ENCODE peak calls at places on chromosomes 16 and 17, in ten cellular contexts. F is OCI-LY7; M is left ventricle myocardium inferior; T is breast epithelium; Y is fibroblast of lung; H is mammary epithelial cell; L is body of pancreas; S is CD4-positive, CD25-positive, alpha-beta regulatory T cell; D is aorta; Z is naive thymus-derived CD4-positive, alpha-beta T cell. B is an unnamed sample.

GRCh38 chr16:11410382-11411058 is 65.3 kb downstream of the RMI2 start:
- DNase-seq in F (no peak), M (no peak), T (no peak), Y (no peak), H (no peak), L (peak), S (no peak), D (peak), Z (no peak), B (no peak)

GRCh38 chr17:72724375-72724774 is 368.1 kb downstream of the SLC39A11 start:
- DNase-seq in F (no peak), M (no peak), T (no peak), Y (no peak), H (peak), L (no peak), S (no peak), D (no peak), Z (no peak), B (no peak)

GRCh38 chr16:24668481-24669001 is 60.9 kb upstream of the TNRC6A start:
- DNase-seq in F (no peak), M (no peak), T (no peak), Y (peak), H (peak), L (peak), S (no peak), D (peak), Z (no peak), B (no peak)

GRCh38 chr16:4367393-4367856 is 4.2 kb upstream of the VASN start:
- DNase-seq in F (no peak), M (no peak), T (no peak), Y (no peak), H (no peak), L (no peak), S (no peak), D (no peak), Z (no peak), B (no peak)

GRCh38 chr16:70734522-70734921 is 48.7 kb upstream of the MTSS2 start:
- DNase-seq in F (no peak), M (no peak), T (no peak), Y (no peak), H (no peak), L (no peak), S (no peak), D (no peak), Z (no peak), B (no peak)

GRCh38 chr16:28999577-28999976 is 14.7 kb downstream of the LAT start:
- DNase-seq in F (no peak), M (no peak), T (no peak), Y (no peak), H (no peak), L (no peak), S (no peak), D (no peak), Z (no peak), B (no peak)

GRCh38 chr17:76527430-76528111 is 9.9 kb downstream of the CYGB start:
- DNase-seq in F (peak), M (peak), T (no peak), Y (peak), H (peak), L (peak), S (peak), D (no peak), Z (peak), B (peak)

GRCh38 chr17:13919818-13920217 is 149.5 kb upstream of the COX10 start:
- DNase-seq in F (no peak), M (no peak), T (no peak), Y (no peak), H (no peak), L (no peak), S (no peak), D (no peak), Z (no peak), B (no peak)

GRCh38 chr16:67897231-67897630 is 4.2 kb downstream of the PSKH1 start:
- DNase-seq in F (no peak), M (no peak), T (peak), Y (no peak), H (peak), L (no peak), S (no peak), D (peak), Z (no peak), B (no peak)

GRCh38 chr16:8572919-8573724 is 17.2 kb downstream of the TMEM114 start:
- DNase-seq in F (peak), M (no peak), T (no peak), Y (peak), H (peak), L (no peak), S (no peak), D (no peak), Z (no peak), B (no peak)

GRCh38 chr17:40514013-40514875 is 12.8 kb upstream of the TNS4 start:
- DNase-seq in F (no peak), M (no peak), T (no peak), Y (no peak), H (no peak), L (no peak), S (no peak), D (no peak), Z (no peak), B (no peak)

GRCh38 chr17:63480826-63481487 is 4.1 kb downstream of the ACE start:
- DNase-seq in F (peak), M (no peak), T (no peak), Y (no peak), H (no peak), L (peak), S (no peak), D (no peak), Z (no peak), B (no peak)

GRCh38 chr17:41813039-41813680 is 356 bp downstream of the FKBP10 start:
- DNase-seq in F (no peak), M (no peak), T (no peak), Y (no peak), H (no peak), L (no peak), S (no peak), D (no peak), Z (no peak), B (no peak)

GRCh38 chr17:66725956-66726355 is 109.0 kb upstream of the CACNG5 start:
- DNase-seq in F (no peak), M (no peak), T (no peak), Y (no peak), H (no peak), L (no peak), S (no peak), D (no peak), Z (no peak), B (no peak)

GRCh38 chr16:72786606-72787005 is 261.3 kb downstream of the ZFHX3 start:
- DNase-seq in F (no peak), M (no peak), T (no peak), Y (no peak), H (no peak), L (no peak), S (no peak), D (no peak), Z (no peak), B (no peak)

GRCh38 chr16:13833510-13833909 is 86.4 kb upstream of the ERCC4 start:
- DNase-seq in F (no peak), M (no peak), T (no peak), Y (no peak), H (no peak), L (no peak), S (no peak), D (no peak), Z (no peak), B (no peak)

GRCh38 chr17:43545383-43545632 is 832 bp downstream of the ETV4 start:
- DNase-seq in F (no peak), M (peak), T (no peak), Y (no peak), H (no peak), L (no peak), S (peak), D (peak), Z (no peak), B (peak)

GRCh38 chr17:78416311-78416711 is 37.9 kb downstream of the PGS1 start:
- DNase-seq in F (no peak), M (no peak), T (no peak), Y (no peak), H (no peak), L (no peak), S (no peak), D (no peak), Z (no peak), B (no peak)

GRCh38 chr16:67571981-67572431 is 9.7 kb downstream of the CTCF start:
- DNase-seq in F (no peak), M (no peak), T (no peak), Y (no peak), H (no peak), L (no peak), S (no peak), D (no peak), Z (no peak), B (no peak)

GRCh38 chr17:75843577-75844529 is at the start of gene UNC13D:
- DNase-seq in F (peak), M (no peak), T (peak), Y (no peak), H (peak), L (peak), S (peak), D (no peak), Z (peak), B (peak)

GRCh38 chr16:66044616-66045015 is 321.9 kb upstream of the CDH5 start:
- DNase-seq in F (no peak), M (no peak), T (no peak), Y (no peak), H (no peak), L (no peak), S (no peak), D (no peak), Z (no peak), B (no peak)

GRCh38 chr16:17345043-17345442 is 125.7 kb downstream of the XYLT1 start:
- DNase-seq in F (no peak), M (peak), T (peak), Y (peak), H (no peak), L (peak), S (no peak), D (no peak), Z (no peak), B (no peak)
- H3K27ac ChIP-seq in F (no peak), M (peak), T (peak), Y (no peak), H (no peak), L (peak), S (no peak), D (no peak), Z (no peak), B (no peak)

GRCh38 chr17:38611070-38611786 is 5.5 kb upstream of the SRCIN1 start:
- DNase-seq in F (no peak), M (no peak), T (no peak), Y (no peak), H (no peak), L (no peak), S (no peak), D (no peak), Z (no peak), B (no peak)

GRCh38 chr17:38611872-38612376 is 6.2 kb upstream of the SRCIN1 start:
- DNase-seq in F (no peak), M (no peak), T (no peak), Y (no peak), H (no peak), L (no peak), S (no peak), D (no peak), Z (no peak), B (no peak)

GRCh38 chr17:38606646-38607611 is 1.2 kb upstream of the SRCIN1 start:
- DNase-seq in F (no peak), M (peak), T (no peak), Y (no peak), H (no peak), L (peak), S (no peak), D (no peak), Z (no peak), B (no peak)

GRCh38 chr17:38608648-38609047 is 2.9 kb upstream of the SRCIN1 start:
- DNase-seq in F (no peak), M (no peak), T (peak), Y (no peak), H (peak), L (peak), S (no peak), D (no peak), Z (no peak), B (no peak)

GRCh38 chr17:38609280-38610031 is 3.7 kb upstream of the SRCIN1 start:
- DNase-seq in F (no peak), M (no peak), T (no peak), Y (no peak), H (no peak), L (no peak), S (no peak), D (no peak), Z (no peak), B (no peak)
- H3K4me3 ChIP-seq in F (no peak), M (no peak), T (no peak), Y (no peak), H (no peak), L (no peak), S (no peak), D (no peak), Z (no peak), B (no peak)

GRCh38 chr17:81394377-81394747 is 895 bp upstream of the BAHCC1 start:
- DNase-seq in F (no peak), M (no peak), T (no peak), Y (no peak), H (no peak), L (no peak), S (no peak), D (no peak), Z (no peak), B (no peak)
- H3K27ac ChIP-seq in F (peak), M (peak), T (peak), Y (peak), H (no peak), L (peak), S (no peak), D (no peak), Z (no peak), B (no peak)

DNA sequence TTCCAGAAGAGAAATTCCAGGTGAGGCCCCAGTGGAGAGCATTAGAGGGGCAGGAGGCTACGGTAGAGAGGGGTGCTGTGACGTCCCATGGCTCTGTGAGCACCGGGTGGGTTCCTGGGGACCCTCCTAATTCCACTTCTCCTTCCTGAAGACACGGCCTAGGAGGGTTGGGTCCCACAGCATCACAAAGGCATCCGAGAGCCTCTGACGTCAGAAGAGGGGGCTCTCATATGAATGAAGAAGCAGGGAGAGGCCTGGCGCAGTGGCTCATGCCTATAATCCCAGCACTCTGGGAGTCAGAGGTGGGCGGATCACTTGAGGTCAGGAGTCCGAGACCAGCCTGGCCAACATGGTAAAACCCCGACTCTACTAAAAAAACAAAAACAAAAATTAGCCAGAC is 275.5 kb downstream of the C16orf95 start:
- DNase-seq in F (no peak), M (no peak), T (no peak), Y (no peak), H (no peak), L (no peak), S (no peak), D (no peak), Z (no peak), B (no peak)
- H3K4me3 ChIP-seq in F (no peak), M (no peak), T (no peak), Y (no peak), H (no peak), L (no peak), S (no peak), D (no peak), Z (no peak), B (no peak)

DNA sequence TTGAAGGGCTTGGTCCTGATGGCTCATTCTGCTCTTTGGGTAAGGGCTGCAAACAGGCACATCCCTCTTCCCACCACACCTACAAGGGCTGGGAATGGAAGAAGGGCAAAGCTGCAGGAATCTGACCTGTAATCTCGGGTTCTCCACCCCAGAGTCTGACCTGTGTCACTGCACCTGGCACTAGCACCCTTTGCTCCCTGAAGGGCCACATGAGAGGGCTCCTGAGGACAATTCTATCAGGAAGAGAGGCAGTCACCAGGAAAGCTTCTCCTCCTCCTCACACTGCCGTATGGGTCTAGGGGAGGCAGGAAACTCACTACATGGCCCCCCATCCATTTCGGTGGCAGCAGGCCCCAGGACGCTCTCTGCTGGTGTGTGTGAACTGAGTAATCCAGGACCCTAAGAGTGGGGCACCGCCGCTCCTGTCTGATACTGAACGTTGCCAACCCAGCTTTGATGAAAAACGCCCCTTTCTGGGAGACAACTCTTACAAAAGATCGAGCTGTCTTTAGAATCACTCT is 26.4 kb downstream of the TTLL6 start:
- DNase-seq in F (no peak), M (no peak), T (no peak), Y (no peak), H (no peak), L (no peak), S (no peak), D (no peak), Z (no peak), B (no peak)
- H3K27ac ChIP-seq in F (no peak), M (no peak), T (no peak), Y (no peak), H (no peak), L (no peak), S (no peak), D (no peak), Z (no peak), B (no peak)

GRCh38 chr17:11269210-11269609 is 28.2 kb downstream of the SHISA6 start:
- DNase-seq in F (no peak), M (no peak), T (no peak), Y (no peak), H (no peak), L (no peak), S (no peak), D (no peak), Z (no peak), B (no peak)
- H3K4me3 ChIP-seq in F (no peak), M (no peak), T (no peak), Y (no peak), H (no peak), L (no peak), S (no peak), D (no peak), Z (no peak), B (no peak)

GRCh38 chr16:2477327-2477726 is 2.4 kb downstream of the TBC1D24 start:
- DNase-seq in F (no peak), M (no peak), T (no peak), Y (no peak), H (no peak), L (no peak), S (no peak), D (no peak), Z (no peak), B (no peak)
- H3K27ac ChIP-seq in F (no peak), M (no peak), T (no peak), Y (no peak), H (no peak), L (peak), S (no peak), D (no peak), Z (no peak), B (no peak)

B was measured in effector memory CD4-positive, alpha-beta T cell.